ENCODE peak calls at places on chromosomes 16 and 17, in five cellular contexts. Y is RWPE1, U is AG04450, Z is progenitor cell of endocrine pancreas, O is mucosa of descending colon. V is an unnamed sample.

GRCh38 chr17:78962345-78962983 is 17.3 kb downstream of the LGALS3BP start:
- DNase-seq in U (no peak), O (peak; percentile 68), Y (no peak), Z (no peak), V (no peak)

GRCh38 chr17:8366231-8366630 is 10.3 kb downstream of the KRABD2 start:
- DNase-seq in Z (no peak), Y (no peak), U (peak; percentile 44), O (no peak), V (no peak)

GRCh38 chr17:37696366-37696765 is 48.5 kb downstream of the HNF1B start:
- DNase-seq in O (no peak), Y (no peak), U (no peak), Z (no peak), V (no peak)

GRCh38 chr17:35160354-35161201 is 13.0 kb downstream of the UNC45B start:
- DNase-seq in O (no peak), Z (no peak), U (no peak), Y (no peak), V (no peak)

GRCh38 chr16:11977206-11978041 is 890 bp downstream of the SNX29 start:
- DNase-seq in O (no peak), Z (no peak), U (peak; percentile 56), Y (peak; percentile 55), V (no peak)

GRCh38 chr17:78541488-78542237 is 35.5 kb downstream of the DNAH17 start:
- DNase-seq in U (no peak), Z (no peak), O (no peak), Y (peak; percentile 59), V (no peak)

GRCh38 chr16:50697881-50698767 is 4.7 kb downstream of the NOD2 start:
- DNase-seq in Z (no peak), U (no peak), Y (no peak), O (peak; percentile 53), V (no peak)

GRCh38 chr16:2147981-2148671 is at the start of gene RAB26:
- DNase-seq in O (peak; percentile 93), Z (peak; percentile 58), Y (peak; percentile 75), U (no peak), V (no peak)

GRCh38 chr16:997440-998051 is 16.0 kb downstream of the SOX8 start:
- DNase-seq in Y (peak; percentile 80), O (no peak), Z (peak; percentile 38), U (no peak), V (no peak)

GRCh38 chr16:70602831-70603230 is 43.5 kb upstream of the IL34 start:
- DNase-seq in U (no peak), Z (no peak), O (no peak), Y (no peak), V (no peak)

GRCh38 chr16:14263011-14263410 is 191.9 kb downstream of the MRTFB start:
- DNase-seq in Z (no peak), U (no peak), Y (no peak), O (no peak), V (no peak)

GRCh38 chr17:56604691-56605090 is 11.2 kb downstream of the NOG start:
- DNase-seq in Y (no peak), Z (no peak), U (no peak), O (no peak), V (no peak)

GRCh38 chr17:55190748-55191147 is 74.0 kb upstream of the HLF start:
- DNase-seq in Z (no peak), U (no peak), Y (no peak), O (no peak), V (no peak)
- TF ChIP-seq CTCF in Z (no peak), U (no peak), Y (no peak), O (no peak), V (no peak)

GRCh38 chr17:81241648-81242420 is 2.7 kb downstream of the NDUFAF8 start:
- DNase-seq in O (peak; percentile 64), Y (no peak), Z (peak; percentile 64), U (no peak), V (no peak)
- TF ChIP-seq CTCF in O (peak; percentile 29), Y (peak; percentile 81), Z (peak; percentile 74), U (peak; percentile 70), V (peak; percentile 88)

GRCh38 chr16:84716740-84717139 is 16.9 kb downstream of the USP10 start:
- DNase-seq in Y (no peak), O (no peak), Z (no peak), U (no peak), V (no peak)
- TF ChIP-seq CTCF in Y (no peak), O (no peak), Z (no peak), U (no peak), V (no peak)

DNA sequence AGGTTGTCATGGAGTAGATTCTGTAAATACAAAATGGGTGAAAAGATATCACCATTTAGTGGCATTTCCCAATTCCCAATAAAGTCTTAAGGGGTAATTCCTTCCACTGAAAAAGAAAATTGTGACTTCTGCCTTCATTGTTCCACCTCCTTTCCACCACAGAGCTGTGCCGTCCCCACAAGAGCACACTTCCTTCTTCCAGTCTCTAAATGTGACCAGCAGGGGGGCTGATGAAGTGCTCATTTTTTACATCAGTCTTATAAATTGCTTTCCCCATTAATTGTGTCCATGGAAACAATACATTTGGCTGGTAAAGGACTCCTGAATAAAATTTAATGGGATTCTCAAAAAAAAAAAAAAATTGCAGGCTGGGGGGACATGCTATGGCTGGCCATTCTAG is 260.8 kb upstream of the PSMD7 start:
- DNase-seq in Z (no peak), O (no peak), U (no peak), Y (peak; percentile 9), V (no peak)
- TF ChIP-seq CTCF in Z (peak; percentile 58), O (no peak), U (peak; percentile 28), Y (no peak), V (peak; percentile 22)

GRCh38 chr17:82876149-82876548 is 36.3 kb upstream of the ZNF750 start:
- DNase-seq in U (no peak), O (peak; percentile 26), Y (peak; percentile 92), Z (no peak), V (no peak)
- TF ChIP-seq CTCF in U (no peak), O (no peak), Y (no peak), Z (no peak), V (no peak)

GRCh38 chr17:76103274-76104139 is at the start of gene EXOC7:
- DNase-seq in O (peak; percentile 97), U (peak; percentile 68), Y (peak; percentile 95), Z (peak; percentile 87), V (peak; percentile 53)

GRCh38 chr17:76104140-76104895 is 731 bp upstream of the EXOC7 start:
- DNase-seq in Z (no peak), U (no peak), O (no peak), Y (no peak), V (no peak)

GRCh38 chr17:76102944-76103273 is 678 bp downstream of the EXOC7 start:
- DNase-seq in Y (no peak), U (no peak), O (no peak), Z (no peak), V (no peak)

GRCh38 chr17:76104896-76105231 is 1.3 kb upstream of the EXOC7 start:
- DNase-seq in O (no peak), Z (no peak), U (no peak), Y (no peak), V (no peak)

DNA sequence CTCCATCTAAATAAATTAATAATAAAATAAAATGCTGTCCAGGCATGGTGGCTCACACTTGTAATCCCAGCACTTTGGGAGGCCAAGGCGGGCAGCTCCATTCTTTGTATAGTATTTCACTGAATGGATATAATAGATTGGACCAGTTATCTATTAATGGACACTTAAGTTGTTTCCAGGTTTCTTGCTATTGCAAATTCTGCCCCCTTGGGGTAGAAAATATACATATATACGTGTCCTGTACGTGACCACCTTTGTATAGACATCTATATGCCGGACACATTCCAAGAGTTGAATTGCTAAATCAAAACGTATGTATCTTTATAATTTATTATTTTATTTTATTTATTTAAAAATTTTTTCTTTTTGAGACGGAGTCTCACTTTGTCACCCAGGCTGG is 3.9 kb upstream of the EXOC7 start:
- DNase-seq in O (no peak), Z (no peak), U (no peak), Y (no peak), V (no peak)
- TF ChIP-seq CTCF in O (no peak), Z (peak; percentile 36), U (no peak), Y (peak; percentile 16), V (peak; percentile 7)

V was measured in kidney epithelial cell.